ENCODE peak calls at places on chromosomes 12 and 14, in nine cellular contexts. C is GDM1, J is AG20443, V is heart left ventricle, A is anterior cingulate cortex, G is mammary epithelial cell, U is GM13977, I is NCI-H1436, T is hepatic stellate cell. L is an unnamed sample.

GRCh38 chr14:97523936-97524335 is 726.8 kb downstream of the VRK1 start:
- DNase-seq in V (no peak), J (no peak), I (no peak), T (no peak), U (no peak), A (no peak), C (no peak), G (peak), L (no peak)

GRCh38 chr14:100438678-100439592 is 115.8 kb downstream of the SLC25A47 start:
- DNase-seq in J (peak), T (peak), G (peak), I (no peak), C (no peak), U (no peak), V (no peak), A (peak), L (no peak)

GRCh38 chr12:49748800-49749199 is 7.4 kb downstream of the TMBIM6 start:
- DNase-seq in V (no peak), A (no peak), G (no peak), J (no peak), C (no peak), T (no peak), U (no peak), I (no peak), L (no peak)

GRCh38 chr12:95859344-95859816 is 628 bp downstream of the SNRPF start:
- DNase-seq in G (peak), T (no peak), I (no peak), A (no peak), V (no peak), U (no peak), J (peak), C (no peak), L (peak)

GRCh38 chr14:55328317-55328716 is 57.1 kb downstream of the FBXO34 start:
- DNase-seq in V (no peak), C (no peak), J (no peak), I (no peak), T (no peak), G (peak), A (no peak), U (no peak), L (no peak)

GRCh38 chr12:1443421-1444141 is 150.8 kb downstream of the FBXL14 start:
- DNase-seq in U (no peak), G (peak), J (peak), A (no peak), V (no peak), C (no peak), I (no peak), T (no peak), L (no peak)

GRCh38 chr12:26523708-26524150 is 309.3 kb downstream of the ITPR2 start:
- DNase-seq in U (no peak), I (no peak), G (peak), V (peak), J (peak), A (peak), T (peak), C (no peak), L (peak)

GRCh38 chr14:92417759-92418158 is 94.8 kb downstream of the SLC24A4 start:
- DNase-seq in C (no peak), T (no peak), I (no peak), V (no peak), U (no peak), J (no peak), A (no peak), G (no peak), L (no peak)

GRCh38 chr12:19799886-19800602 is 360.8 kb downstream of the AEBP2 start:
- DNase-seq in C (no peak), A (no peak), V (no peak), U (no peak), I (no peak), T (no peak), J (no peak), G (no peak), L (no peak)

GRCh38 chr12:71303199-71303598 is 136.4 kb upstream of the LGR5 start:
- DNase-seq in J (no peak), I (no peak), G (peak), T (no peak), U (no peak), C (no peak), V (no peak), A (no peak), L (no peak)

GRCh38 chr14:103314496-103315277 is 19.4 kb upstream of the EIF5 start:
- DNase-seq in J (no peak), U (no peak), T (no peak), C (no peak), V (no peak), A (no peak), I (no peak), G (no peak), L (no peak)

GRCh38 chr12:90250766-90251165 is 542.1 kb upstream of the ATP2B1 start:
- DNase-seq in V (no peak), C (no peak), I (no peak), T (no peak), G (no peak), A (no peak), U (no peak), J (no peak), L (no peak)

GRCh38 chr12:124917135-124917840 is 2.8 kb upstream of the UBC start:
- DNase-seq in G (peak), J (peak), I (no peak), C (no peak), T (peak), U (peak), V (peak), A (no peak), L (no peak)

GRCh38 chr12:43098766-43099550 is 453.0 kb downstream of the ADAMTS20 start:
- DNase-seq in C (no peak), I (no peak), J (no peak), G (no peak), T (no peak), V (no peak), U (no peak), A (no peak), L (no peak)